ENCODE peak calls at places on chromosomes 6 and 20, in eight cellular contexts. B is psoas muscle; S is AG04450; O is CD8-positive, alpha-beta T cell; D is transverse colon; L is heart right ventricle; N is uterus; V is PC-9. T is an unnamed sample. For H3K27me3, the result is how much of the 10 kb centered on the place peaks cover.

GRCh38 chr6:90885611-90886056 is 298.8 kb upstream of the MAP3K7 start:
- DNase-seq in B (no peak), S (no peak), O (no peak), D (no peak), L (no peak), N (no peak), V (peak), T (no peak)

GRCh38 chr20:48387675-48388074 is 440.1 kb downstream of the PREX1 start:
- DNase-seq in B (no peak), S (no peak), O (no peak), D (no peak), L (no peak), N (no peak), V (no peak), T (no peak)

GRCh38 chr6:71489736-71490135 is 201.1 kb downstream of the OGFRL1 start:
- DNase-seq in B (no peak), S (peak), O (no peak), D (no peak), L (no peak), N (no peak), V (peak), T (no peak)

GRCh38 chr6:42128460-42129359 is 13.7 kb downstream of the C6orf132 start:
- DNase-seq in B (no peak), S (no peak), O (no peak), D (no peak), L (no peak), N (no peak), V (no peak), T (no peak)

GRCh38 chr6:75830959-75831885 is 82.2 kb downstream of the MYO6 start:
- DNase-seq in B (no peak), S (peak), O (no peak), D (no peak), L (no peak), N (no peak), V (no peak), T (no peak)

GRCh38 chr6:153842491-153842890 is 196.5 kb upstream of the OPRM1 start:
- DNase-seq in B (no peak), S (no peak), O (no peak), D (no peak), L (no peak), N (no peak), V (no peak), T (no peak)

GRCh38 chr20:1555952-1556351 is 1.6 kb downstream of the SIRPD start:
- DNase-seq in B (no peak), S (no peak), O (no peak), D (no peak), L (no peak), N (no peak), V (no peak), T (no peak)

GRCh38 chr6:82980086-82980485 is 85.6 kb downstream of the UBE3D start:
- DNase-seq in B (no peak), S (peak), O (no peak), D (no peak), L (no peak), N (no peak), V (no peak), T (no peak)

GRCh38 chr6:34196116-34196832 is 40.4 kb upstream of the HMGA1 start:
- DNase-seq in B (peak), S (peak), O (peak), D (peak), L (peak), N (peak), V (peak), T (peak)

GRCh38 chr6:125220712-125221111 is 67.1 kb downstream of the TPD52L1 start:
- DNase-seq in B (peak), S (no peak), O (no peak), D (peak), L (peak), N (no peak), V (no peak), T (no peak)

GRCh38 chr6:136647363-136647763 is 97.1 kb upstream of the MAP7 start:
- DNase-seq in B (no peak), S (peak), O (no peak), D (no peak), L (no peak), N (no peak), V (no peak), T (peak)

GRCh38 chr6:157652601-157653363 is 170.3 kb upstream of the SNX9 start:
- DNase-seq in B (no peak), S (no peak), O (no peak), D (no peak), L (no peak), N (no peak), V (no peak), T (no peak)

GRCh38 chr6:160678744-160679401 is 14.8 kb upstream of the LPA start:
- DNase-seq in B (no peak), S (no peak), O (no peak), D (no peak), L (no peak), N (no peak), V (no peak), T (no peak)

DNA sequence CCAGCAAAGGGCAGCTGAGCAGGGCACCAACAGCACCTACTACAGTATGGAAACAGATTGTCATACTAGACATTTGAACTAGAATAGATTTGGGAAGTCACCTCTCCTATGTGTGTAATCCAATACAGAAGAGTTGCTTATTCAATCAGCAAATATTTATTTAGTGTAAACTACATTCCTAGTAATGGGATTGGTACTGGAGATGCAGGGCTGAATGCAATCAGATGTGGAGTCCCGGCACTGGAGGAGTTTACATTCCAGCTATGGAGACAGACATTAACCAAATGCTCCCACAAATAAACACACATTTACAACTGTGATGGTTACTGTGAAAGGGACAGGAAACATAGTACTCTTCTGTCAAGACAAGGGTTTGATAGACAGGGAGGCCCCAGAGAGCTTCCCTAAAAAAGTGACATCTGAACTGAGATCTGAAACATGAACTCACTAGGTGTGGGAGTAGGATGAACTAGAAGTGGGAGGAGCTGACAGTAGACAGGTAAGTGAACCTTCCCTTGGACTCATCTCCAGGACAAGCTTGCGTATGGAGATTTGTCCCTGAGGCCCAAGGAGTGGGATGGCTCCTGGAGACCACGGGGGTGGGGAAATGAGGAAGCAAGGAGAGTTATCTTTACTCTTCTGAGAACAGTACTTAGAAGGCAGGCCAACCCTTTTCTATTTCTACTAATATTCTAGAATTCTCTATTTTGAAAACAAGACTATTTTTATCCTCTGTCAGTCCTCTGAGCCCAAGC is 420.5 kb downstream of the MAFB start:
- DNase-seq in B (no peak), S (no peak), O (no peak), D (no peak), L (no peak), N (no peak), V (no peak), T (no peak)
- TF ChIP-seq CTCF in B (no peak), S (no peak), O (no peak), D (no peak), L (no peak), N (no peak), V (no peak), T (no peak)

GRCh38 chr6:142796024-142796423 is 149.0 kb downstream of the HIVEP2 start:
- DNase-seq in B (no peak), S (no peak), O (no peak), D (no peak), L (no peak), N (no peak), V (no peak), T (no peak)

GRCh38 chr6:142794424-142794823 is 150.6 kb downstream of the HIVEP2 start:
- DNase-seq in B (no peak), S (no peak), O (no peak), D (no peak), L (no peak), N (no peak), V (no peak), T (no peak)

GRCh38 chr6:142800240-142800639 is 144.7 kb downstream of the HIVEP2 start:
- DNase-seq in B (no peak), S (no peak), O (no peak), D (no peak), L (no peak), N (no peak), V (no peak), T (no peak)

GRCh38 chr6:142797159-142797558 is 147.8 kb downstream of the HIVEP2 start:
- DNase-seq in B (no peak), S (no peak), O (no peak), D (no peak), L (no peak), N (no peak), V (no peak), T (no peak)

GRCh38 chr6:142796571-142796970 is 148.4 kb downstream of the HIVEP2 start:
- DNase-seq in B (no peak), S (no peak), O (no peak), D (no peak), L (no peak), N (no peak), V (no peak), T (no peak)
- H3K27ac ChIP-seq in B (no peak), S (no peak), O (no peak), D (no peak), L (no peak), N (no peak), V (no peak), T (no peak)

GRCh38 chr6:27810768-27811298 is 101.4 kb downstream of the OR2B2 start:
- DNase-seq in B (no peak), S (no peak), O (no peak), D (no peak), L (no peak), N (no peak), V (no peak), T (no peak)

GRCh38 chr6:27811383-27811782 is 100.8 kb downstream of the OR2B2 start:
- DNase-seq in B (no peak), S (no peak), O (no peak), D (no peak), L (no peak), N (no peak), V (no peak), T (no peak)

GRCh38 chr6:27812078-27812804 is 100.0 kb downstream of the OR2B2 start:
- DNase-seq in B (no peak), S (no peak), O (no peak), D (no peak), L (no peak), N (no peak), V (no peak), T (no peak)

GRCh38 chr6:27809939-27810767 is 102.0 kb downstream of the OR2B2 start:
- DNase-seq in B (peak), S (peak), O (peak), D (peak), L (peak), N (peak), V (peak), T (peak)

GRCh38 chr6:27809067-27809938 is 102.9 kb downstream of the OR2B2 start:
- DNase-seq in B (no peak), S (no peak), O (no peak), D (no peak), L (no peak), N (no peak), V (no peak), T (no peak)
- H3K27me3 ChIP-seq in B (under half), S (under half), O (under half), D (under half), L (half or more), N (under half), V (under half), T (under half)

GRCh38 chr20:38158701-38159325 is 6.3 kb downstream of the TGM2 start:
- DNase-seq in B (no peak), S (no peak), O (no peak), D (no peak), L (peak), N (no peak), V (no peak), T (no peak)
- TF ChIP-seq CTCF in B (no peak), S (no peak), O (no peak), D (no peak), L (no peak), N (no peak), V (no peak), T (no peak)

GRCh38 chr20:60952861-60953260 is 299.2 kb upstream of the CDH4 start:
- DNase-seq in B (no peak), S (no peak), O (no peak), D (no peak), L (no peak), N (no peak), V (no peak), T (no peak)
- H3K27ac ChIP-seq in B (no peak), S (no peak), O (no peak), D (no peak), L (no peak), N (no peak), V (no peak), T (no peak)

DNA sequence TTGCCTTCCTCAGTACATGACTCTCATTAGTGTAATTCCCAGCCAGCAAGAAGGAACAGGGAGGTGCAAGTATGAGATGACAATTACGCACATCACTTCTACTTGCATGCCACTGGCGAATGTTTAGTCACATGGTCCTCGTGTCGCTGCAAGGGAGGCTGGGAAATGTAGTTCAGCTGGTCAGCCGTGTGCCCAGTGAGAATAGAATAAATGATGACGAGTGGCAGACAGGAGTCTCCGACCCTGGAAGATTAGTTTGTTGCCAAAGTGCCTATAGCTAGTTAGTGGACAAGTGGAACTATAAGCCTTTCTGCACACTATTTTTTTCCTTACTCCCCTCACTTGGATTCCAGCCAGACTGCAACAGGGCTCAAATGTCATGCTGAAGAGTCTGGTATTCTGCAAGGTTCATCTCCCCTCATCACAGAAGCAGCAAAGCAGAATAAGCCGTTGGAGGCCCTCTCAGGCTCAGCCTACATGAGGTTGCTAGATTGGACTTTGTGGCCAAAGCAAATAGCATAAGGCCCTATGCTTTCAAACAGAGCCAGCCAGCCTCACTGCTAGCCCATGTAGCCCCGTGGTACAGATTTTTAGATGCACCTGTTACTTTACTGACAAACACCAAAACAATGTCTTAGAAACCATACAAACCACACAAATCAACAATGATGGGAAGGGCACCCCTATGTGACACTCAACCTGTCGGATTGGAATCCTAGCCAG is 9.7 kb downstream of the LINC00237 start:
- DNase-seq in B (no peak), S (no peak), O (no peak), D (no peak), L (no peak), N (no peak), V (peak), T (no peak)
- H3K27me3 ChIP-seq in B (under half), S (under half), O (under half), D (half or more), L (half or more), N (under half), V (half or more), T (half or more)

DNA sequence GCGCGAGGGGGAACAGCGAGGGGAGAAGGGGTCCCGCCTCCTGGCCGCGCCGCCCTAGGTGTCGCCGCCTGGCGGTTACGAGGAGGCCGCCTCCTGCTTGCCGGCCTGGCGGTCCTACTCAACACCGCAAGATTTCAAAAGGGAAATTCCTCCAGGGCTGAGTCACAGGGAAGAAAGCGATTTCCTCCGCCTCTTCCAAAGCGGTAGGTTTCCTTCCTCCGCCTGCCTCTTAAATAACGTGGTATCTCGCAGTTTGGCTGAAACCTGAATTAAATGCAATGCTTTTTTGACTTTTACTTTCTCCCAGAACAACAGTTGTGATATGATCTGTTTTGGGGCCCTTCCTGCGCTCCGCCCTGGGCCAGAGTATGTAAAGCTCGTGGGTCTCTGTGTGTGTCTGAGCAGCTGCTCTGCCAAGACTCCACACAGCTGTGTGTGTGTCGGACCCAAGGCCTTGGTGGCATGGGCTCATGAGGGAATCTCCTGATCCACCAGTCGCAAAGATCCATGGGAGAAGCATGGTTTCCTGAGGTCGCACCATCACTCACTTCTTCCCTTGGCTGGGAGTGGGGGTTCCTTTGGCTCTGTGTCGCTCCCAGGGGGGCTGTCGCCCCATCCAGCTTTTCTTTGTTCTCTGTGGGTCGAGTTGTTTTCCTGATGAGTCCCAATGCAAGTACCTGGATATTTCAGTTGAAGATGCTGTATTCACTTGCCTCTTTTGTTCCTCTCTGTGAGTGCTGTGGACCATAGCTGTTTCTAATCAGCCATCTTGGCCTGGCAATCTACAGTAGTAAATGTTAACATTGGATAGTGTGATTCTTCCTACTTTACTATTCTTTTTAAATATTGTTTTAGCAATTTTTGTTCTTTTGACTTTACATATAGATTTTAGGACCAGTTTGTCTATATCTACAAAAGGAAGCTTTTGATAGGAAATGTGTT is 31.6 kb upstream of the NOTCH4 start:
- DNase-seq in B (peak), S (peak), O (peak), D (peak), L (peak), N (peak), V (peak), T (peak)
- TF ChIP-seq CTCF in B (peak), S (peak), O (peak), D (peak), L (peak), N (peak), V (peak), T (peak)

GRCh38 chr20:41314386-41314785 is 3.1 kb downstream of the ZHX3 start:
- DNase-seq in B (no peak), S (no peak), O (no peak), D (no peak), L (no peak), N (no peak), V (no peak), T (no peak)

GRCh38 chr20:41317536-41318270 is at the start of gene ZHX3:
- DNase-seq in B (peak), S (peak), O (peak), D (peak), L (peak), N (peak), V (peak), T (peak)

GRCh38 chr20:41318271-41318649 is 729 bp upstream of the ZHX3 start:
- DNase-seq in B (no peak), S (no peak), O (no peak), D (no peak), L (no peak), N (no peak), V (no peak), T (no peak)

GRCh38 chr20:41316602-41317535 is 662 bp downstream of the ZHX3 start:
- DNase-seq in B (peak), S (peak), O (peak), D (peak), L (peak), N (peak), V (peak), T (peak)

DNA sequence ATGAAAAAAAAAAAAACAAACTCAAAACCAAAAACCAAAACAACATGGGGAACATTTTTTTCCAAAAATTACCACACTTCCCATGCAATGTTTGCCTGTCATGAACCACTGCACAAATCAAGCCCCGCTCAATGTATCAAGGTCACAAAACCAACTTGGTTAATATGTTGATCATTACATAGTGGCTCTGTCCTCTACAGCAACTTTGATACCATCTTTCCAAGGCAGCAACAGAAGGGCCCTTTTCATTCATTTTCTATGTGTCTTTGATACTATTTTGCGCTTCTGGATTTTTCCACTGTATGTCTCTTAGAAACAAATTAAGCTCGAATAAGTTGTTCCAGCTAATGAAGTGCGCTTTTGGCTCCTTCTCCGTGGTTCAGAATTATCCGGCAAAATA is 1.5 kb downstream of the ZHX3 start:
- DNase-seq in B (no peak), S (no peak), O (no peak), D (no peak), L (no peak), N (no peak), V (no peak), T (no peak)
- H3K27ac ChIP-seq in B (peak), S (peak), O (no peak), D (peak), L (peak), N (peak), V (peak), T (no peak)

GRCh38 chr6:166167801-166168615 is at the start of gene TBXT:
- DNase-seq in B (no peak), S (no peak), O (no peak), D (no peak), L (no peak), N (no peak), V (no peak), T (no peak)
- H3K27me3 ChIP-seq in B (under half), S (half or more), O (under half), D (half or more), L (half or more), N (under half), V (half or more), T (half or more)

GRCh38 chr20:5806457-5807263 is 56.5 kb downstream of the SHLD1 start:
- DNase-seq in B (no peak), S (no peak), O (no peak), D (no peak), L (no peak), N (no peak), V (no peak), T (no peak)
- TF ChIP-seq CTCF in B (no peak), S (no peak), O (no peak), D (no peak), L (peak), N (no peak), V (no peak), T (no peak)